ENCODE peak calls at places on chromosomes 13 and 19, in four cellular contexts. D is ovary, A is nephron progenitor cell, K is GM12864. Y is an unnamed sample.

GRCh38 chr19:52542984-52543664 is 15.7 kb downstream of the ZNF808 start:
- DNase-seq in K (peak), D (no peak), A (no peak), Y (no peak)

GRCh38 chr19:11663162-11663561 is 65.9 kb downstream of the ZNF627 start:
- DNase-seq in D (no peak), K (no peak), A (no peak), Y (no peak)

GRCh38 chr13:69999875-70000274 is 107.8 kb upstream of the ATXN8OS start:
- DNase-seq in K (no peak), D (no peak), A (no peak), Y (no peak)

GRCh38 chr19:44657211-44657921 is 13.7 kb downstream of the PVR start:
- DNase-seq in K (peak), A (peak), D (peak), Y (peak)

GRCh38 chr19:11208526-11209471 is 11.5 kb upstream of the KANK2 start:
- DNase-seq in D (no peak), A (no peak), K (no peak), Y (no peak)

GRCh38 chr13:95924389-95924994 is 128.7 kb downstream of the UGGT2 start:
- DNase-seq in A (no peak), D (no peak), K (no peak), Y (no peak)

GRCh38 chr19:17618919-17619318 is 63.5 kb downstream of the COLGALT1 start:
- DNase-seq in A (no peak), D (no peak), K (no peak), Y (no peak)

GRCh38 chr19:2113436-2114211 is 16.9 kb downstream of the IZUMO4 start:
- DNase-seq in D (no peak), A (no peak), K (no peak), Y (no peak)

GRCh38 chr13:22148187-22148586 is 477.3 kb downstream of the FGF9 start:
- DNase-seq in K (no peak), D (no peak), A (no peak), Y (no peak)

GRCh38 chr19:36409841-36410240 is 8.6 kb downstream of the ZFP82 start:
- DNase-seq in A (no peak), K (no peak), D (no peak), Y (no peak)

GRCh38 chr19:6423499-6424189 is 967 bp downstream of the KHSRP start:
- DNase-seq in K (no peak), D (peak), A (peak), Y (no peak)

GRCh38 chr13:40599722-40600121 is 66.7 kb downstream of the FOXO1 start:
- DNase-seq in K (no peak), D (no peak), A (no peak), Y (no peak)

GRCh38 chr13:60062502-60062901 is 101.2 kb downstream of the DIAPH3 start:
- DNase-seq in D (no peak), A (no peak), K (no peak), Y (no peak)

GRCh38 chr13:39263531-39263930 is 225.3 kb downstream of the NHLRC3 start:
- DNase-seq in K (no peak), A (no peak), D (no peak), Y (no peak)

GRCh38 chr19:44841255-44841654 is 4.8 kb upstream of the NECTIN2 start:
- DNase-seq in D (no peak), A (no peak), K (no peak), Y (no peak)

GRCh38 chr13:111953546-111954178 is 113.3 kb upstream of the SOX1 start:
- DNase-seq in D (no peak), K (no peak), A (no peak), Y (no peak)

GRCh38 chr13:26977541-26977940 is 194.1 kb downstream of the USP12 start:
- DNase-seq in K (no peak), D (no peak), A (no peak), Y (peak)

GRCh38 chr13:71829542-71829941 is 37.5 kb downstream of the DACH1 start:
- DNase-seq in D (no peak), K (no peak), A (no peak), Y (no peak)

GRCh38 chr13:39370554-39370953 is 232.4 kb downstream of the LHFPL6 start:
- DNase-seq in A (no peak), K (no peak), D (no peak), Y (no peak)

GRCh38 chr19:56838930-56839664 is 1.4 kb downstream of the PEG3 start:
- DNase-seq in A (no peak), K (no peak), D (peak), Y (peak)

GRCh38 chr19:52658595-52658994 is 20.4 kb upstream of the ZNF83 start:
- DNase-seq in D (no peak), A (no peak), K (no peak), Y (no peak)

GRCh38 chr19:44163789-44164188 is 1.1 kb upstream of the ZNF226 start:
- DNase-seq in K (no peak), D (no peak), A (no peak), Y (no peak)

GRCh38 chr19:43574424-43575155 is 737 bp downstream of the XRCC1 start:
- DNase-seq in D (peak), K (no peak), A (no peak), Y (no peak)

GRCh38 chr19:6536138-6536671 is 5.4 kb downstream of the TNFSF9 start:
- DNase-seq in A (peak), K (peak), D (no peak), Y (peak)

GRCh38 chr13:29901714-29902631 is 51.6 kb upstream of the UBL3 start:
- DNase-seq in A (no peak), D (no peak), K (no peak), Y (no peak)

GRCh38 chr13:92407858-92408257 is 818.7 kb upstream of the GPC6 start:
- DNase-seq in K (no peak), A (peak), D (no peak), Y (no peak)

GRCh38 chr19:43541920-43542650 is 9.1 kb downstream of the ZNF575 start:
- DNase-seq in K (no peak), D (no peak), A (no peak), Y (no peak)

GRCh38 chr19:3712663-3713531 is 4.7 kb downstream of the TJP3 start:
- DNase-seq in D (no peak), A (no peak), K (no peak), Y (no peak)

GRCh38 chr13:113582841-113583631 is 1.5 kb upstream of the TFDP1 start:
- DNase-seq in D (peak), A (no peak), K (no peak), Y (no peak)

GRCh38 chr19:2542341-2543069 is 66.6 kb downstream of the GADD45B start:
- DNase-seq in D (no peak), A (peak), K (no peak), Y (no peak)

GRCh38 chr13:27659466-27659865 is 37.8 kb downstream of the POLR1D start:
- DNase-seq in K (no peak), D (no peak), A (no peak), Y (no peak)

GRCh38 chr19:6220385-6221191 is 59.2 kb downstream of the MLLT1 start:
- DNase-seq in K (no peak), A (no peak), D (peak), Y (peak)

GRCh38 chr13:113604186-113604585 is 19.6 kb downstream of the TFDP1 start:
- DNase-seq in D (no peak), A (no peak), K (no peak), Y (no peak)

GRCh38 chr13:75139291-75139690 is 342.7 kb downstream of the TBC1D4 start:
- DNase-seq in A (no peak), D (no peak), K (no peak), Y (no peak)

GRCh38 chr13:23749288-23749880 is 139.8 kb downstream of the MIPEP start:
- DNase-seq in D (no peak), K (no peak), A (no peak), Y (no peak)

GRCh38 chr13:45728759-45729158 is 26.6 kb downstream of the CBY2 start:
- DNase-seq in D (no peak), A (peak), K (peak), Y (no peak)

GRCh38 chr19:42032428-42032827 is 37.6 kb downstream of the GRIK5 start:
- DNase-seq in K (no peak), A (no peak), D (no peak), Y (no peak)

GRCh38 chr19:16441661-16442071 is 30.1 kb downstream of the EPS15L1 start:
- DNase-seq in K (no peak), D (no peak), A (peak), Y (no peak)
- TF ChIP-seq CTCF in K (peak), D (no peak), A (peak), Y (peak)

GRCh38 chr13:51146667-51147066 is 35.6 kb upstream of the C13orf42 start:
- DNase-seq in D (no peak), K (no peak), A (no peak), Y (no peak)

GRCh38 chr13:51151463-51151862 is 40.4 kb upstream of the C13orf42 start:
- DNase-seq in D (no peak), K (no peak), A (no peak), Y (no peak)

GRCh38 chr13:51147732-51148131 is 36.7 kb upstream of the C13orf42 start:
- DNase-seq in D (no peak), A (no peak), K (no peak), Y (no peak)

GRCh38 chr13:51148223-51148951 is 37.3 kb upstream of the C13orf42 start:
- DNase-seq in D (no peak), K (no peak), A (peak), Y (no peak)

GRCh38 chr13:51148952-51149573 is 38.0 kb upstream of the C13orf42 start:
- DNase-seq in D (no peak), A (peak), K (no peak), Y (no peak)
- TF ChIP-seq CTCF in D (peak), A (peak), K (peak), Y (no peak)

GRCh38 chr13:103184413-103184812 is 118.2 kb upstream of the SLC10A2 start:
- DNase-seq in A (no peak), K (no peak), D (no peak), Y (no peak)

GRCh38 chr13:103190841-103191240 is 124.6 kb upstream of the SLC10A2 start:
- DNase-seq in K (no peak), A (no peak), D (no peak), Y (no peak)

GRCh38 chr13:103187621-103188020 is 121.4 kb upstream of the SLC10A2 start:
- DNase-seq in K (no peak), A (no peak), D (no peak), Y (no peak)

GRCh38 chr13:103188688-103189326 is 122.6 kb upstream of the SLC10A2 start:
- DNase-seq in D (no peak), K (no peak), A (no peak), Y (no peak)
- TF ChIP-seq CTCF in D (no peak), K (peak), A (peak), Y (no peak)

DNA sequence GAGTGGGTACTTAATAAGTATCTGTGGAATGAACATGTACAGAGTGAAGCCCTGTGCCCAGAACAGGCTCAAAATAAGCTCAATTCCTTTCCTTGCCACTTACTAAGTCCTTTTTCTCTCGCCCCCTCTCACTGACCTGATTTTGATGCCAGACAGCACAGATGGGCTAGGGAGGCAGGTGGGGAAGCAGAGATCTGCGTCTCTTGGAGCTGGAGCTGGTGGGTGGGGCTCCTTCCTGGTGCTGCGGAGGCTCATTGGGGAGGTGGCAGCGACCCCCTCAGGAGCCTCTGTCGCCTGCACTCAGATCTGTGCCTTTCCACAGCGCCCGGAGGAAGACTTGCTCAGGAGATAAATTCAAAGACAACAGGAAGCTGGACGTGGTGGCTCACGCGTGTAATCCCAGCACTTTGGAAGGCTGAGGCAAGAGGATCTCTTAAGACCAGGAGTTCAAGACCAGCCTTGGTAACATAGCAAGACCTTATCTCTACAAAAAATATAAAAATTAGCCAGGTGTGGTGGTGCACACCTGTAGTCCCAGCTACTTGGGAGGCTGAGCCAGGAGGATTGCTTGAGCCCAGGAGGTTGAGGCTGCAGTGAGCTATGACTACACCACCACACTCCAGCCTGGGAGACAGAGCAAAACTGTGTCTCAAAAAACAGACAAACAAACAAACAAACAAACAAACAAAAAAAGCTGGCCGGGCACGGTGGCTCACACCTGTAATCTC is 14.6 kb downstream of the AKT2 start:
- DNase-seq in D (no peak), A (no peak), K (no peak), Y (no peak)
- TF ChIP-seq CTCF in D (no peak), A (no peak), K (no peak), Y (no peak)

GRCh38 chr19:29745253-29745652 is 30.2 kb upstream of the C19orf12 start:
- DNase-seq in K (no peak), A (peak), D (no peak), Y (no peak)
- TF ChIP-seq CTCF in K (peak), A (peak), D (no peak), Y (peak)

GRCh38 chr19:7682175-7682855 is 1.7 kb downstream of the TRAPPC5 start:
- DNase-seq in D (peak), K (no peak), A (no peak), Y (no peak)

GRCh38 chr19:7680606-7681335 is at the start of gene TRAPPC5:
- DNase-seq in D (peak), K (peak), A (peak), Y (peak)

GRCh38 chr19:7679017-7679720 is 1.5 kb upstream of the TRAPPC5 start:
- DNase-seq in K (peak), D (no peak), A (no peak), Y (peak)

GRCh38 chr19:7679771-7680605 is 645 bp upstream of the TRAPPC5 start:
- DNase-seq in D (no peak), A (no peak), K (no peak), Y (no peak)

GRCh38 chr19:7681336-7682174 is 922 bp downstream of the TRAPPC5 start:
- DNase-seq in D (peak), A (peak), K (peak), Y (peak)
- TF ChIP-seq CTCF in D (peak), A (peak), K (peak), Y (peak)

GRCh38 chr13:100694722-100695644 is 20.4 kb upstream of the TMTC4 start:
- DNase-seq in A (peak), K (no peak), D (peak), Y (no peak)
- TF ChIP-seq CTCF in A (peak), K (peak), D (no peak), Y (no peak)

DNA sequence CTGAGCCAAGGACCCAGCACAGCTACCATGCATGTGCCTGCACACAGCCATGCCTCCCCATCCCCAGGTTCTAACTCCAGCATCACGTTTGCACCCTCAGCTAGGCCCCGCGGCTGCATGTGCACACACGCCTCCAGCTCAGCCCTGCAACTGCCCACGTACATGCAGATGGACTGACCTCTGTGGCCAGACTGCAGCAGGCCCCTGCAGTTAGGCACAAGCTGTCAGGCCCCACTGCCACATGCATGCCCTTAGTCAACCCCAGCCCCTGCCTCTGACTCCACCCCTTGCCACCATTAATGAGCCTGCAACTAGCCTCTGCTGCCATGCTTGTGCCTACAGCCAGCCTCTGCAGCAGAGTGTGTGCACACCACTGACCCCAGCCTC is 23.1 kb downstream of the SLC6A16 start:
- DNase-seq in K (no peak), A (no peak), D (no peak), Y (no peak)
- TF ChIP-seq CTCF in K (no peak), A (no peak), D (no peak), Y (no peak)

GRCh38 chr19:13100871-13101589 is 1.6 kb downstream of the LYL1 start:
- DNase-seq in K (no peak), A (no peak), D (peak), Y (no peak)
- TF ChIP-seq CTCF in K (peak), A (peak), D (no peak), Y (peak)

GRCh38 chr13:102948006-102948405 is 102.2 kb downstream of the ERCC5 start:
- DNase-seq in D (no peak), A (no peak), K (no peak), Y (no peak)
- TF ChIP-seq CTCF in D (no peak), A (no peak), K (no peak), Y (no peak)